ENCODE peak calls at places on chromosomes 2 and 18, in nine cellular contexts. One of them, this sample, is unnamed.

GRCh38 chr2:219521066-219521880 is 7.0 kb downstream of the ASIC4 start:
- DNase-seq in CD8-positive, alpha-beta T cell: no peak
- DNase-seq in HL-60: no peak
- DNase-seq in MCF 10A: peak; percentile 29
- DNase-seq in HCT116: no peak
- DNase-seq in AG09319: no peak
- DNase-seq in RWPE2: no peak
- DNase-seq in fibroblast of pulmonary artery: peak; percentile 37
- DNase-seq in choroid plexus epithelial cell: peak; percentile 47
- DNase-seq in this sample: no peak

GRCh38 chr2:27990030-27990590 is 99.6 kb downstream of the BABAM2 start:
- DNase-seq in CD8-positive, alpha-beta T cell: no peak
- DNase-seq in HL-60: no peak
- DNase-seq in MCF 10A: no peak
- DNase-seq in HCT116: no peak
- DNase-seq in AG09319: no peak
- DNase-seq in RWPE2: no peak
- DNase-seq in fibroblast of pulmonary artery: peak; percentile 30
- DNase-seq in choroid plexus epithelial cell: no peak
- DNase-seq in this sample: no peak

GRCh38 chr2:628651-629050 is 48.6 kb downstream of the TMEM18 start:
- DNase-seq in CD8-positive, alpha-beta T cell: no peak
- DNase-seq in HL-60: no peak
- DNase-seq in MCF 10A: peak; percentile 65
- DNase-seq in HCT116: no peak
- DNase-seq in AG09319: no peak
- DNase-seq in RWPE2: no peak
- DNase-seq in fibroblast of pulmonary artery: no peak
- DNase-seq in choroid plexus epithelial cell: no peak
- DNase-seq in this sample: no peak

GRCh38 chr2:71907503-71907902 is 240.2 kb downstream of the CYP26B1 start:
- DNase-seq in CD8-positive, alpha-beta T cell: no peak
- DNase-seq in HL-60: no peak
- DNase-seq in MCF 10A: no peak
- DNase-seq in HCT116: no peak
- DNase-seq in AG09319: no peak
- DNase-seq in RWPE2: no peak
- DNase-seq in fibroblast of pulmonary artery: no peak
- DNase-seq in choroid plexus epithelial cell: no peak
- DNase-seq in this sample: no peak

GRCh38 chr2:105764059-105764458 is 19.3 kb downstream of the NCK2 start:
- DNase-seq in CD8-positive, alpha-beta T cell: no peak
- DNase-seq in HL-60: no peak
- DNase-seq in MCF 10A: no peak
- DNase-seq in HCT116: no peak
- DNase-seq in AG09319: no peak
- DNase-seq in RWPE2: no peak
- DNase-seq in fibroblast of pulmonary artery: no peak
- DNase-seq in choroid plexus epithelial cell: no peak
- DNase-seq in this sample: no peak

GRCh38 chr2:85807756-85808155 is 54.0 kb downstream of the ATOH8 start:
- DNase-seq in CD8-positive, alpha-beta T cell: no peak
- DNase-seq in HL-60: no peak
- DNase-seq in MCF 10A: no peak
- DNase-seq in HCT116: no peak
- DNase-seq in AG09319: no peak
- DNase-seq in RWPE2: no peak
- DNase-seq in fibroblast of pulmonary artery: no peak
- DNase-seq in choroid plexus epithelial cell: no peak
- DNase-seq in this sample: no peak

GRCh38 chr2:32902174-32902573 is 44.6 kb upstream of the LTBP1 start:
- DNase-seq in CD8-positive, alpha-beta T cell: no peak
- DNase-seq in HL-60: no peak
- DNase-seq in MCF 10A: no peak
- DNase-seq in HCT116: no peak
- DNase-seq in AG09319: no peak
- DNase-seq in RWPE2: no peak
- DNase-seq in fibroblast of pulmonary artery: no peak
- DNase-seq in choroid plexus epithelial cell: no peak
- DNase-seq in this sample: no peak

GRCh38 chr18:74261053-74261452 is 30.7 kb downstream of the CYB5A start:
- DNase-seq in CD8-positive, alpha-beta T cell: no peak
- DNase-seq in HL-60: no peak
- DNase-seq in MCF 10A: no peak
- DNase-seq in HCT116: no peak
- DNase-seq in AG09319: no peak
- DNase-seq in RWPE2: no peak
- DNase-seq in fibroblast of pulmonary artery: peak; percentile 45
- DNase-seq in choroid plexus epithelial cell: no peak
- DNase-seq in this sample: no peak

GRCh38 chr18:2847341-2848144 is 737 bp downstream of the EMILIN2 start:
- DNase-seq in CD8-positive, alpha-beta T cell: no peak
- DNase-seq in HL-60: peak; percentile 64
- DNase-seq in MCF 10A: no peak
- DNase-seq in HCT116: no peak
- DNase-seq in AG09319: no peak
- DNase-seq in RWPE2: no peak
- DNase-seq in fibroblast of pulmonary artery: peak; percentile 35
- DNase-seq in choroid plexus epithelial cell: peak; percentile 64
- DNase-seq in this sample: peak; percentile 17

GRCh38 chr2:168849610-168850009 is 40.6 kb downstream of the SPC25 start:
- DNase-seq in CD8-positive, alpha-beta T cell: no peak
- DNase-seq in HL-60: no peak
- DNase-seq in MCF 10A: peak; percentile 18
- DNase-seq in HCT116: no peak
- DNase-seq in AG09319: no peak
- DNase-seq in RWPE2: no peak
- DNase-seq in fibroblast of pulmonary artery: peak; percentile 65
- DNase-seq in choroid plexus epithelial cell: peak; percentile 89
- DNase-seq in this sample: no peak

GRCh38 chr2:74077636-74078035 is 70.1 kb downstream of the BOLA3 start:
- DNase-seq in CD8-positive, alpha-beta T cell: no peak
- DNase-seq in HL-60: no peak
- DNase-seq in MCF 10A: no peak
- DNase-seq in HCT116: no peak
- DNase-seq in AG09319: no peak
- DNase-seq in RWPE2: no peak
- DNase-seq in fibroblast of pulmonary artery: no peak
- DNase-seq in choroid plexus epithelial cell: peak; percentile 23
- DNase-seq in this sample: no peak

GRCh38 chr2:74078467-74078866 is 69.2 kb downstream of the BOLA3 start:
- DNase-seq in CD8-positive, alpha-beta T cell: no peak
- DNase-seq in HL-60: no peak
- DNase-seq in MCF 10A: no peak
- DNase-seq in HCT116: no peak
- DNase-seq in AG09319: no peak
- DNase-seq in RWPE2: no peak
- DNase-seq in fibroblast of pulmonary artery: no peak
- DNase-seq in choroid plexus epithelial cell: no peak
- DNase-seq in this sample: no peak

GRCh38 chr2:74079522-74080341 is 68.0 kb downstream of the BOLA3 start:
- DNase-seq in CD8-positive, alpha-beta T cell: no peak
- DNase-seq in HL-60: peak; percentile 42
- DNase-seq in MCF 10A: no peak
- DNase-seq in HCT116: no peak
- DNase-seq in AG09319: no peak
- DNase-seq in RWPE2: no peak
- DNase-seq in fibroblast of pulmonary artery: no peak
- DNase-seq in choroid plexus epithelial cell: no peak
- DNase-seq in this sample: no peak

GRCh38 chr2:74081030-74081429 is 66.7 kb downstream of the BOLA3 start:
- DNase-seq in CD8-positive, alpha-beta T cell: no peak
- DNase-seq in HL-60: no peak
- DNase-seq in MCF 10A: no peak
- DNase-seq in HCT116: no peak
- DNase-seq in AG09319: no peak
- DNase-seq in RWPE2: no peak
- DNase-seq in fibroblast of pulmonary artery: no peak
- DNase-seq in choroid plexus epithelial cell: no peak
- DNase-seq in this sample: no peak

GRCh38 chr2:74080346-74080745 is 67.4 kb downstream of the BOLA3 start:
- DNase-seq in CD8-positive, alpha-beta T cell: no peak
- DNase-seq in HL-60: peak; percentile 54
- DNase-seq in MCF 10A: no peak
- DNase-seq in HCT116: no peak
- DNase-seq in AG09319: no peak
- DNase-seq in RWPE2: no peak
- DNase-seq in fibroblast of pulmonary artery: no peak
- DNase-seq in choroid plexus epithelial cell: peak; percentile 27
- DNase-seq in this sample: no peak
- TF ChIP-seq CTCF in CD8-positive, alpha-beta T cell: no peak
- TF ChIP-seq CTCF in HL-60: no peak
- TF ChIP-seq CTCF in MCF 10A: no peak
- TF ChIP-seq CTCF in HCT116: no peak
- TF ChIP-seq CTCF in AG09319: peak; percentile 6
- TF ChIP-seq CTCF in RWPE2: peak; percentile 18
- TF ChIP-seq CTCF in fibroblast of pulmonary artery: peak; percentile 10
- TF ChIP-seq CTCF in choroid plexus epithelial cell: peak; percentile 45
- TF ChIP-seq CTCF in this sample: no peak

GRCh38 chr2:172993924-172994717 is 81.5 kb upstream of the MAP3K20 start:
- DNase-seq in CD8-positive, alpha-beta T cell: no peak
- DNase-seq in HL-60: no peak
- DNase-seq in MCF 10A: no peak
- DNase-seq in HCT116: no peak
- DNase-seq in AG09319: no peak
- DNase-seq in RWPE2: no peak
- DNase-seq in fibroblast of pulmonary artery: no peak
- DNase-seq in choroid plexus epithelial cell: no peak
- DNase-seq in this sample: no peak

GRCh38 chr2:172998547-172998946 is 77.1 kb upstream of the MAP3K20 start:
- DNase-seq in CD8-positive, alpha-beta T cell: no peak
- DNase-seq in HL-60: no peak
- DNase-seq in MCF 10A: peak; percentile 4
- DNase-seq in HCT116: no peak
- DNase-seq in AG09319: no peak
- DNase-seq in RWPE2: no peak
- DNase-seq in fibroblast of pulmonary artery: peak; percentile 16
- DNase-seq in choroid plexus epithelial cell: no peak
- DNase-seq in this sample: no peak

GRCh38 chr2:172997031-172997430 is 78.6 kb upstream of the MAP3K20 start:
- DNase-seq in CD8-positive, alpha-beta T cell: no peak
- DNase-seq in HL-60: no peak
- DNase-seq in MCF 10A: no peak
- DNase-seq in HCT116: no peak
- DNase-seq in AG09319: no peak
- DNase-seq in RWPE2: no peak
- DNase-seq in fibroblast of pulmonary artery: no peak
- DNase-seq in choroid plexus epithelial cell: no peak
- DNase-seq in this sample: no peak

GRCh38 chr2:172996387-172996961 is 79.2 kb upstream of the MAP3K20 start:
- DNase-seq in CD8-positive, alpha-beta T cell: no peak
- DNase-seq in HL-60: no peak
- DNase-seq in MCF 10A: peak; percentile 40
- DNase-seq in HCT116: no peak
- DNase-seq in AG09319: no peak
- DNase-seq in RWPE2: no peak
- DNase-seq in fibroblast of pulmonary artery: no peak
- DNase-seq in choroid plexus epithelial cell: no peak
- DNase-seq in this sample: no peak

GRCh38 chr2:172995323-172996244 is 80.1 kb upstream of the MAP3K20 start:
- DNase-seq in CD8-positive, alpha-beta T cell: no peak
- DNase-seq in HL-60: no peak
- DNase-seq in MCF 10A: peak; percentile 84
- DNase-seq in HCT116: no peak
- DNase-seq in AG09319: peak; percentile 83
- DNase-seq in RWPE2: peak; percentile 87
- DNase-seq in fibroblast of pulmonary artery: peak; percentile 95
- DNase-seq in choroid plexus epithelial cell: peak; percentile 85
- DNase-seq in this sample: no peak
- TF ChIP-seq CTCF in CD8-positive, alpha-beta T cell: no peak
- TF ChIP-seq CTCF in HL-60: no peak
- TF ChIP-seq CTCF in MCF 10A: no peak
- TF ChIP-seq CTCF in HCT116: peak; percentile 15
- TF ChIP-seq CTCF in AG09319: peak; percentile 54
- TF ChIP-seq CTCF in RWPE2: peak; percentile 63
- TF ChIP-seq CTCF in fibroblast of pulmonary artery: peak; percentile 46
- TF ChIP-seq CTCF in choroid plexus epithelial cell: peak; percentile 51
- TF ChIP-seq CTCF in this sample: peak; percentile 19

GRCh38 chr2:119011162-119011909 is 69.3 kb downstream of the MARCO start:
- DNase-seq in CD8-positive, alpha-beta T cell: no peak
- DNase-seq in HL-60: no peak
- DNase-seq in MCF 10A: no peak
- DNase-seq in HCT116: peak; percentile 16
- DNase-seq in AG09319: peak; percentile 3
- DNase-seq in RWPE2: no peak
- DNase-seq in fibroblast of pulmonary artery: peak; percentile 40
- DNase-seq in choroid plexus epithelial cell: peak; percentile 52
- DNase-seq in this sample: peak; percentile 66
- TF ChIP-seq CTCF in CD8-positive, alpha-beta T cell: no peak
- TF ChIP-seq CTCF in HL-60: peak; percentile 23
- TF ChIP-seq CTCF in MCF 10A: peak; percentile 24
- TF ChIP-seq CTCF in HCT116: peak; percentile 74
- TF ChIP-seq CTCF in AG09319: peak; percentile 48
- TF ChIP-seq CTCF in RWPE2: peak; percentile 56
- TF ChIP-seq CTCF in fibroblast of pulmonary artery: peak; percentile 36
- TF ChIP-seq CTCF in choroid plexus epithelial cell: peak; percentile 62
- TF ChIP-seq CTCF in this sample: peak; percentile 89

GRCh38 chr2:207812858-207813175 is 43.1 kb upstream of the FZD5 start:
- DNase-seq in CD8-positive, alpha-beta T cell: no peak
- DNase-seq in HL-60: no peak
- DNase-seq in MCF 10A: no peak
- DNase-seq in HCT116: no peak
- DNase-seq in AG09319: no peak
- DNase-seq in RWPE2: no peak
- DNase-seq in fibroblast of pulmonary artery: no peak
- DNase-seq in choroid plexus epithelial cell: no peak
- DNase-seq in this sample: no peak

GRCh38 chr2:207813221-207813916 is 43.7 kb upstream of the FZD5 start:
- DNase-seq in CD8-positive, alpha-beta T cell: no peak
- DNase-seq in HL-60: no peak
- DNase-seq in MCF 10A: no peak
- DNase-seq in HCT116: no peak
- DNase-seq in AG09319: no peak
- DNase-seq in RWPE2: no peak
- DNase-seq in fibroblast of pulmonary artery: no peak
- DNase-seq in choroid plexus epithelial cell: no peak
- DNase-seq in this sample: no peak

GRCh38 chr2:207812058-207812857 is 42.6 kb upstream of the FZD5 start:
- DNase-seq in CD8-positive, alpha-beta T cell: no peak
- DNase-seq in HL-60: no peak
- DNase-seq in MCF 10A: no peak
- DNase-seq in HCT116: no peak
- DNase-seq in AG09319: no peak
- DNase-seq in RWPE2: no peak
- DNase-seq in fibroblast of pulmonary artery: no peak
- DNase-seq in choroid plexus epithelial cell: no peak
- DNase-seq in this sample: no peak

GRCh38 chr2:207815254-207815653 is 45.5 kb upstream of the FZD5 start:
- DNase-seq in CD8-positive, alpha-beta T cell: no peak
- DNase-seq in HL-60: no peak
- DNase-seq in MCF 10A: no peak
- DNase-seq in HCT116: no peak
- DNase-seq in AG09319: no peak
- DNase-seq in RWPE2: no peak
- DNase-seq in fibroblast of pulmonary artery: no peak
- DNase-seq in choroid plexus epithelial cell: no peak
- DNase-seq in this sample: no peak

DNA sequence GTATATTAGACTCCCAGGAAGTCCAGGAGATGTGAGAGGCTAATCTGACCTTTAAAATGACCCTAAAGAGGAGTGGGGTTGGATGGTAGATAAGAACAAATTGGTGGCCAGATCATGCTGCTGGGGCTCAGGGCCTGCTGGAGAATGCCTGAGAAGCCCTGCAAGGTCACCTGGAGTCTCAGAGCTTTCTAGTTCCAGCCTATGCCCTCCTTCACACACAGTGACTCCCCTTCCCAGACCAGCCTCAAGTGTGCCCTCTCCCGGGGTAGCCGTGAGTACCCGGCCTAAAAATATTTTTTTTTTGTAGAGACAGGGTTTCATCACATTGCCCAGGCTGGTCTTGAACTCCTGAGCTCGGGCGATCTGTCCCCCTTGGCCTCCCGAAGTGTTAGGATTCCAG is 44.2 kb upstream of the FZD5 start:
- DNase-seq in CD8-positive, alpha-beta T cell: no peak
- DNase-seq in HL-60: no peak
- DNase-seq in MCF 10A: no peak
- DNase-seq in HCT116: no peak
- DNase-seq in AG09319: no peak
- DNase-seq in RWPE2: no peak
- DNase-seq in fibroblast of pulmonary artery: no peak
- DNase-seq in choroid plexus epithelial cell: no peak
- DNase-seq in this sample: no peak
- TF ChIP-seq CTCF in CD8-positive, alpha-beta T cell: no peak
- TF ChIP-seq CTCF in HL-60: no peak
- TF ChIP-seq CTCF in MCF 10A: no peak
- TF ChIP-seq CTCF in HCT116: no peak
- TF ChIP-seq CTCF in AG09319: no peak
- TF ChIP-seq CTCF in RWPE2: no peak
- TF ChIP-seq CTCF in fibroblast of pulmonary artery: no peak
- TF ChIP-seq CTCF in choroid plexus epithelial cell: no peak
- TF ChIP-seq CTCF in this sample: no peak